ENCODE peak calls at places on chromosomes 7 and 10, in four cellular contexts. One of them, this sample, is unnamed.

GRCh38 chr7:128884561-128885369 is 22.1 kb downstream of the ATP6V1F start:
- DNase-seq in activated gamma-delta T cell: no peak
- DNase-seq in BJ: no peak
- DNase-seq in GM23248: no peak
- DNase-seq in this sample: peak

GRCh38 chr10:178208-178607 is 43.0 kb downstream of the ZMYND11 start:
- DNase-seq in BJ: no peak
- DNase-seq in GM23248: peak
- DNase-seq in activated gamma-delta T cell: no peak
- DNase-seq in this sample: no peak

GRCh38 chr10:95097805-95098204 is 28.5 kb upstream of the CYP2C8 start:
- DNase-seq in GM23248: no peak
- DNase-seq in BJ: no peak
- DNase-seq in activated gamma-delta T cell: no peak
- DNase-seq in this sample: no peak

GRCh38 chr10:127534511-127534910 is 14.6 kb upstream of the NPS start:
- DNase-seq in BJ: no peak
- DNase-seq in activated gamma-delta T cell: no peak
- DNase-seq in GM23248: no peak
- DNase-seq in this sample: no peak

GRCh38 chr10:60662917-60663614 is 115.2 kb upstream of the CDK1 start:
- DNase-seq in BJ: no peak
- DNase-seq in activated gamma-delta T cell: no peak
- DNase-seq in GM23248: peak
- DNase-seq in this sample: no peak

GRCh38 chr7:108202743-108203142 is 72.6 kb upstream of the LAMB4 start:
- DNase-seq in BJ: no peak
- DNase-seq in GM23248: no peak
- DNase-seq in activated gamma-delta T cell: no peak
- DNase-seq in this sample: no peak

GRCh38 chr10:5547934-5548660 is 23.3 kb downstream of the CALML3 start:
- DNase-seq in activated gamma-delta T cell: no peak
- DNase-seq in GM23248: no peak
- DNase-seq in BJ: no peak
- DNase-seq in this sample: peak

GRCh38 chr7:70935854-70936253 is 196.1 kb upstream of the GALNT17 start:
- DNase-seq in activated gamma-delta T cell: no peak
- DNase-seq in GM23248: no peak
- DNase-seq in BJ: no peak
- DNase-seq in this sample: no peak

GRCh38 chr10:133079836-133080682 is 7.7 kb upstream of the ADGRA1 start:
- DNase-seq in GM23248: peak
- DNase-seq in BJ: no peak
- DNase-seq in activated gamma-delta T cell: no peak
- DNase-seq in this sample: no peak

GRCh38 chr10:60963441-60964256 is 19.7 kb upstream of the RHOBTB1 start:
- DNase-seq in BJ: no peak
- DNase-seq in GM23248: peak
- DNase-seq in activated gamma-delta T cell: no peak
- DNase-seq in this sample: no peak

GRCh38 chr7:153432056-153432455 is 620.1 kb upstream of the DPP6 start:
- DNase-seq in GM23248: no peak
- DNase-seq in BJ: no peak
- DNase-seq in activated gamma-delta T cell: no peak
- DNase-seq in this sample: no peak

GRCh38 chr7:117034851-117035462 is 81.7 kb downstream of the ST7 start:
- DNase-seq in BJ: no peak
- DNase-seq in activated gamma-delta T cell: no peak
- DNase-seq in GM23248: no peak
- DNase-seq in this sample: no peak

GRCh38 chr7:157650131-157650631 is 313.4 kb downstream of the DNAJB6 start:
- DNase-seq in BJ: no peak
- DNase-seq in GM23248: no peak
- DNase-seq in activated gamma-delta T cell: no peak
- DNase-seq in this sample: peak

GRCh38 chr7:17939111-17939669 is 1.1 kb downstream of the SNX13 start:
- DNase-seq in activated gamma-delta T cell: no peak
- DNase-seq in BJ: no peak
- DNase-seq in GM23248: peak
- DNase-seq in this sample: no peak

GRCh38 chr7:75945297-75946168 is 30.6 kb downstream of the POR start:
- DNase-seq in BJ: no peak
- DNase-seq in activated gamma-delta T cell: no peak
- DNase-seq in GM23248: peak
- DNase-seq in this sample: no peak

GRCh38 chr10:77537051-77537450 is 100.6 kb downstream of the KCNMA1 start:
- DNase-seq in activated gamma-delta T cell: no peak
- DNase-seq in BJ: no peak
- DNase-seq in GM23248: no peak
- DNase-seq in this sample: no peak